ENCODE peak calls at places on chromosomes 2 and 18, in four cellular contexts. S is HCT116, C is WTC11, O is A549. N is an unnamed sample.

GRCh38 chr2:217851191-217852020 is 151.4 kb downstream of the TNS1 start:
- DNase-seq in C (no peak), O (no peak), S (no peak), N (peak; percentile 18)

GRCh38 chr2:112144966-112145365 is 6.8 kb downstream of the FBLN7 start:
- DNase-seq in C (no peak), O (no peak), S (no peak), N (no peak)

GRCh38 chr2:26727641-26728561 is 35.4 kb downstream of the KCNK3 start:
- DNase-seq in O (no peak), C (no peak), S (no peak), N (no peak)

GRCh38 chr2:204177977-204178522 is 241.5 kb downstream of the ICOS start:
- DNase-seq in O (peak; percentile 16), S (peak; percentile 19), C (peak; percentile 74), N (peak; percentile 34)

GRCh38 chr2:180115675-180116074 is 108.6 kb upstream of the CWC22 start:
- DNase-seq in C (no peak), S (no peak), O (no peak), N (no peak)

GRCh38 chr18:58069721-58070292 is 25.8 kb downstream of the NEDD4L start:
- DNase-seq in S (no peak), O (no peak), C (no peak), N (no peak)

GRCh38 chr2:9287400-9288059 is 80.9 kb downstream of the ASAP2 start:
- DNase-seq in S (peak; percentile 97), O (peak; percentile 94), C (no peak), N (peak; percentile 93)

GRCh38 chr2:144701259-144701658 is 181.3 kb upstream of the ZEB2 start:
- DNase-seq in C (no peak), S (no peak), O (no peak), N (no peak)

GRCh38 chr18:63887424-63887823 is at the start of gene SERPINB2:
- DNase-seq in O (no peak), C (no peak), S (no peak), N (peak; percentile 29)

GRCh38 chr2:233856184-233856583 is 1.8 kb upstream of the HJURP start:
- DNase-seq in S (no peak), C (no peak), O (no peak), N (no peak)

GRCh38 chr2:213241817-213242216 is 42.4 kb upstream of the SPAG16 start:
- DNase-seq in C (no peak), O (no peak), S (no peak), N (no peak)

GRCh38 chr2:105777071-105777482 is 32.4 kb downstream of the NCK2 start:
- DNase-seq in S (no peak), O (no peak), C (no peak), N (no peak)

GRCh38 chr2:193783681-193784080 is 1588.9 kb upstream of the TMEFF2 start:
- DNase-seq in O (no peak), S (no peak), C (no peak), N (no peak)

GRCh38 chr2:165953655-165954606 is at the start of gene TTC21B:
- DNase-seq in O (peak; percentile 95), C (peak; percentile 95), S (peak; percentile 92), N (peak; percentile 97)

GRCh38 chr2:35220471-35220870 is 1135.1 kb upstream of the CRIM1 start:
- DNase-seq in S (no peak), O (no peak), C (no peak), N (no peak)

GRCh38 chr18:28108801-28109200 is 68.1 kb downstream of the CDH2 start:
- DNase-seq in O (peak; percentile 53), C (no peak), S (no peak), N (no peak)

GRCh38 chr2:165877565-165878550 is 75.7 kb downstream of the TTC21B start:
- DNase-seq in O (no peak), S (no peak), C (no peak), N (no peak)

GRCh38 chr2:26712486-26713465 is 20.3 kb downstream of the KCNK3 start:
- DNase-seq in O (no peak), C (no peak), S (no peak), N (no peak)

GRCh38 chr2:110678457-110679336 is 834 bp upstream of the BUB1 start:
- DNase-seq in O (no peak), S (no peak), C (no peak), N (peak; percentile 50)

GRCh38 chr2:126761981-126762878 is 106.3 kb downstream of the GYPC start:
- DNase-seq in O (no peak), S (no peak), C (no peak), N (no peak)

GRCh38 chr2:214706986-214707385 is 102.5 kb downstream of the BARD1 start:
- DNase-seq in S (no peak), C (no peak), O (no peak), N (no peak)

GRCh38 chr2:154425999-154426398 is 272.5 kb upstream of the KCNJ3 start:
- DNase-seq in O (no peak), S (no peak), C (no peak), N (peak; percentile 27)

GRCh38 chr2:36530178-36530982 is 67.6 kb downstream of the FEZ2 start:
- DNase-seq in S (no peak), O (no peak), C (no peak), N (no peak)

GRCh38 chr2:240253583-240254145 is 113.2 kb upstream of the OTOS start:
- DNase-seq in O (no peak), C (no peak), S (no peak), N (no peak)

GRCh38 chr18:12253517-12254136 is 534 bp upstream of the CIDEA start:
- DNase-seq in O (no peak), C (no peak), S (no peak), N (no peak)

GRCh38 chr2:224560549-224560948 is 24.6 kb downstream of the CUL3 start:
- DNase-seq in C (no peak), S (no peak), O (no peak), N (no peak)

GRCh38 chr2:22683911-22684310 is 701.1 kb upstream of the KLHL29 start:
- DNase-seq in S (no peak), O (no peak), C (no peak), N (no peak)

GRCh38 chr2:195363496-195363895 is 293.5 kb upstream of the SLC39A10 start:
- DNase-seq in C (no peak), O (peak; percentile 13), S (no peak), N (no peak)

DNA sequence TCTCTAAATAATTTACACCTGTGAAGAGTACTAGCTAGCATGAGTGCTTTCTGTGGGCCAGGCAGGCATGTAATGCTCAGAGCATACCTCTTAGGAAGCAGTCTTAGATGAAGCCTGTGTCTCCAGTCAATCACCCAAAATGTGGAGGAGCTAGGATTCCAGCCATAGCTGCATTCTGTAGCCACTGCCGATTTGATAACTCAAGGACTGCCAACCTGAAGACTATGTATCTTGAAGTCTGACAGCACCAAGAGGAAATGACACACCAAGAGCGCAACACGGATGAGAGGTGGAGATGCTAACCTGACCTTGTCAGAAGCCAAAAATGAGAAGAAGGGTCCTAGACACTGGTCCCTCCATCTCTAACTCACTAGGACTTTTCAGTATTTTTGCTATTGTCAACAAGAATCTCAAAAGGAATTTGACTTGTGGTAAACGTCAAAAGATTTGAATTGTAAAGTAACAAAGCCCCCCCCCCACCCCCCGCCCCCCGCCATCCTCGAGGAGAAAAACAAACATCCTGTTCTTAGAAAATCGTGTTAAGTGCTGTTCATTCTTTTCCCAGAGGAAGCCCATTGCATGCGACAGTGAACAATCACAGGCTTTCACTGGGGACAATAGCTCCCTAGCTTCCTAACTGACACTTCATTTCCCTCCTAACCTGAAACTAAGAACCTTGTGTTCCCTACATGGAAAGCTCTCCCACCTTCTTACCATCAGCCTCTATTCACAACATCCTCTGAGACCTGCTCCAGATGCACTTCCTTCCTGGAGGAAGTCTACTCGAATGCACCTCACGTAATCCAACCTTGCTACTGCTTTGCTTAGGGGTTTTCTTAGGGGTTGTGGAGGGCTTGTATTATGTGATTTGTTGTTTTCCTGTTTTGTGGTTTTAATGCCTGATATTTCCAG is 14.7 kb downstream of the CDC42EP3 start:
- DNase-seq in C (no peak), O (no peak), S (no peak), N (peak; percentile 87)
- TF ChIP-seq MAX in C (no peak), O (no peak), S (no peak), N (no peak)

GRCh38 chr2:158692372-158693103 is 102.6 kb upstream of the DAPL1 start:
- DNase-seq in C (no peak), S (no peak), O (no peak), N (no peak)
- TF ChIP-seq MAX in C (no peak), S (no peak), O (no peak), N (no peak)

GRCh38 chr18:42274488-42275137 is 319.6 kb downstream of the PIK3C3 start:
- DNase-seq in S (no peak), O (peak; percentile 34), C (no peak), N (no peak)
- TF ChIP-seq MAX in S (no peak), O (no peak), C (no peak), N (no peak)

GRCh38 chr2:70979626-70980025 is 1.2 kb downstream of the ANKRD53 start:
- DNase-seq in C (no peak), S (no peak), O (no peak), N (no peak)
- TF ChIP-seq MAX in C (no peak), S (no peak), O (no peak), N (no peak)